ENCODE peak calls at places on chromosomes 3 and 15, in ten cellular contexts. Y is NCI-H345; G is iris pigment epithelial cell; E is SJSA1; A is H4; P is mesenchymal stem cell; N is SW480; X is GM12891; C is adrenal gland; K is stimulated activated CD4-positive, alpha-beta T cell treated with anti-CD3 and anti-CD28 coated beads, Interleukin-4, amount 100 ng/mL, for 48 hours. B is an unnamed sample.

GRCh38 chr3:127707777-127708438 is 35.2 kb downstream of the ABTB1 start:
- DNase-seq in Y (no peak), E (no peak), A (no peak), P (no peak), C (no peak), K (no peak), G (no peak), X (no peak), N (no peak), B (no peak)

GRCh38 chr15:56042982-56043980 is 49.9 kb upstream of the NEDD4 start:
- DNase-seq in G (no peak), N (no peak), X (no peak), K (no peak), Y (no peak), A (peak; percentile 28), P (no peak), E (no peak), C (no peak), B (peak; percentile 51)

GRCh38 chr15:88120021-88120420 is 136.5 kb downstream of the NTRK3 start:
- DNase-seq in P (no peak), N (no peak), C (no peak), A (no peak), K (no peak), E (no peak), X (no peak), Y (no peak), G (no peak), B (no peak)

GRCh38 chr3:168864107-168865021 is 768.6 kb upstream of the GOLIM4 start:
- DNase-seq in K (no peak), A (no peak), E (no peak), C (no peak), P (no peak), Y (no peak), X (no peak), G (no peak), N (no peak), B (no peak)

GRCh38 chr3:133058831-133059230 is 20.6 kb downstream of the TMEM108 start:
- DNase-seq in P (no peak), E (no peak), A (no peak), Y (no peak), X (no peak), K (no peak), G (no peak), N (no peak), C (no peak), B (no peak)

GRCh38 chr3:167740961-167741587 is 5.6 kb downstream of the SERPINI1 start:
- DNase-seq in Y (peak; percentile 6), X (no peak), P (peak; percentile 57), A (peak; percentile 39), G (peak; percentile 56), E (no peak), N (peak; percentile 57), K (no peak), C (no peak), B (peak; percentile 19)

GRCh38 chr15:66646308-66646707 is 55.7 kb upstream of the SMAD6 start:
- DNase-seq in X (no peak), E (no peak), A (peak; percentile 21), G (no peak), K (no peak), Y (no peak), N (peak; percentile 71), C (no peak), P (peak; percentile 50), B (no peak)

GRCh38 chr15:41241251-41241964 is 10.3 kb downstream of the CHP1 start:
- DNase-seq in A (no peak), C (peak; percentile 25), P (no peak), E (no peak), X (no peak), K (no peak), N (peak; percentile 22), Y (peak; percentile 92), G (peak; percentile 6), B (no peak)

GRCh38 chr15:37016287-37016686 is 84.1 kb downstream of the MEIS2 start:
- DNase-seq in A (no peak), G (peak; percentile 79), E (no peak), C (peak; percentile 75), X (no peak), Y (no peak), K (no peak), P (peak; percentile 82), N (no peak), B (no peak)

GRCh38 chr15:66254364-66255292 is 1.1 kb upstream of the MEGF11 start:
- DNase-seq in P (peak; percentile 6), G (no peak), X (no peak), N (no peak), E (no peak), C (no peak), A (no peak), Y (no peak), K (no peak), B (no peak)

GRCh38 chr3:171061749-171062148 is 35.2 kb upstream of the SLC2A2 start:
- DNase-seq in N (no peak), Y (no peak), P (no peak), K (no peak), E (no peak), X (no peak), C (no peak), G (no peak), A (no peak), B (no peak)

GRCh38 chr3:61665121-61665520 is 103.8 kb downstream of the PTPRG start:
- DNase-seq in X (no peak), E (no peak), Y (no peak), G (no peak), A (no peak), P (no peak), K (no peak), N (no peak), C (no peak), B (no peak)

GRCh38 chr15:92629276-92629974 is 26.1 kb downstream of the FAM174B start:
- DNase-seq in G (no peak), Y (no peak), N (no peak), P (no peak), A (no peak), C (no peak), K (peak; percentile 13), X (no peak), E (no peak), B (no peak)

GRCh38 chr3:52704611-52705437 is 767 bp downstream of the GLT8D1 start:
- DNase-seq in Y (no peak), K (no peak), G (peak; percentile 27), X (no peak), N (peak; percentile 69), A (no peak), E (peak; percentile 31), P (peak; percentile 74), C (peak; percentile 57), B (peak; percentile 26)

GRCh38 chr15:46815765-46816164 is 901.5 kb upstream of the SEMA6D start:
- DNase-seq in P (no peak), C (peak; percentile 18), X (no peak), A (no peak), E (no peak), N (no peak), Y (peak; percentile 77), G (no peak), K (no peak), B (no peak)

GRCh38 chr3:137767146-137768020 is 3.3 kb downstream of the SOX14 start:
- DNase-seq in K (no peak), A (no peak), E (no peak), N (no peak), X (no peak), Y (no peak), C (no peak), P (no peak), G (no peak), B (no peak)

GRCh38 chr3:108152261-108152660 is 61.4 kb upstream of the CD47 start:
- DNase-seq in P (no peak), G (no peak), N (no peak), A (no peak), X (no peak), E (no peak), Y (no peak), C (no peak), K (no peak), B (no peak)

GRCh38 chr15:29170496-29170895 is 99.1 kb downstream of the NSMCE3 start:
- DNase-seq in E (no peak), K (no peak), N (peak; percentile 2), G (no peak), Y (no peak), X (no peak), P (no peak), A (no peak), C (no peak), B (no peak)

GRCh38 chr3:194395201-194395600 is 3.9 kb downstream of the GP5 start:
- DNase-seq in N (peak; percentile 79), Y (peak; percentile 85), C (no peak), P (peak; percentile 68), X (no peak), K (no peak), A (no peak), E (no peak), G (peak; percentile 36), B (no peak)

GRCh38 chr3:188339410-188340295 is 185.7 kb downstream of the LPP start:
- DNase-seq in P (no peak), A (no peak), Y (no peak), E (no peak), C (no peak), X (no peak), G (no peak), K (peak; percentile 36), N (no peak), B (peak; percentile 82)

GRCh38 chr3:129560269-129560787 is 17.4 kb downstream of the H1-8 start:
- DNase-seq in A (peak; percentile 80), G (peak; percentile 39), N (no peak), Y (no peak), E (peak; percentile 88), P (peak; percentile 77), X (no peak), C (peak; percentile 54), K (no peak), B (no peak)

GRCh38 chr15:61137139-61137792 is 91.8 kb downstream of the RORA start:
- DNase-seq in X (no peak), P (no peak), K (no peak), Y (no peak), A (no peak), E (no peak), C (no peak), N (no peak), G (no peak), B (no peak)

B was measured in stimulated activated naive CD8-positive, alpha-beta T cell treated with anti-CD3 and anti-CD28 coated beads, Interleukin-15, amount 100 ng/mL, for 72 hours.